ENCODE peak calls at places on chromosomes 7 and 10, in nine cellular contexts. One of them, this sample, is unnamed.

GRCh38 chr10:68137174-68137573 is 27.9 kb downstream of the MYPN start:
- DNase-seq in iris pigment epithelial cell: peak; percentile 56
- DNase-seq in CMK: no peak
- DNase-seq in psoas muscle: no peak
- DNase-seq in transverse colon: no peak
- DNase-seq in esophagus squamous epithelium: no peak
- DNase-seq in pons: no peak
- DNase-seq in A172: peak; percentile 38
- DNase-seq in HT1080: no peak
- DNase-seq in this sample: peak; percentile 61

GRCh38 chr7:156437021-156437614 is 203.5 kb upstream of the RNF32 start:
- DNase-seq in iris pigment epithelial cell: no peak
- DNase-seq in CMK: no peak
- DNase-seq in psoas muscle: no peak
- DNase-seq in transverse colon: no peak
- DNase-seq in esophagus squamous epithelium: no peak
- DNase-seq in pons: no peak
- DNase-seq in A172: no peak
- DNase-seq in HT1080: no peak
- DNase-seq in this sample: no peak

GRCh38 chr7:144824360-144824759 is 11.5 kb downstream of the TPK1 start:
- DNase-seq in iris pigment epithelial cell: peak; percentile 86
- DNase-seq in CMK: no peak
- DNase-seq in psoas muscle: no peak
- DNase-seq in transverse colon: no peak
- DNase-seq in esophagus squamous epithelium: no peak
- DNase-seq in pons: no peak
- DNase-seq in A172: peak; percentile 76
- DNase-seq in HT1080: peak; percentile 71
- DNase-seq in this sample: peak; percentile 77

GRCh38 chr7:87216701-87217508 is 2.6 kb downstream of the TMEM243 start:
- DNase-seq in iris pigment epithelial cell: no peak
- DNase-seq in CMK: no peak
- DNase-seq in psoas muscle: no peak
- DNase-seq in transverse colon: peak; percentile 42
- DNase-seq in esophagus squamous epithelium: no peak
- DNase-seq in pons: peak; percentile 54
- DNase-seq in A172: no peak
- DNase-seq in HT1080: no peak
- DNase-seq in this sample: no peak

GRCh38 chr7:48109848-48110663 is 21.0 kb downstream of the UPP1 start:
- DNase-seq in iris pigment epithelial cell: no peak
- DNase-seq in CMK: peak; percentile 11
- DNase-seq in psoas muscle: peak; percentile 83
- DNase-seq in transverse colon: peak; percentile 91
- DNase-seq in esophagus squamous epithelium: peak; percentile 32
- DNase-seq in pons: peak; percentile 46
- DNase-seq in A172: peak; percentile 77
- DNase-seq in HT1080: peak; percentile 43
- DNase-seq in this sample: peak; percentile 12

GRCh38 chr7:25754751-25755150 is 397.2 kb upstream of the NFE2L3 start:
- DNase-seq in iris pigment epithelial cell: no peak
- DNase-seq in CMK: no peak
- DNase-seq in psoas muscle: no peak
- DNase-seq in transverse colon: no peak
- DNase-seq in esophagus squamous epithelium: no peak
- DNase-seq in pons: no peak
- DNase-seq in A172: no peak
- DNase-seq in HT1080: no peak
- DNase-seq in this sample: no peak

GRCh38 chr10:79445217-79445707 is at the start of gene ZCCHC24:
- DNase-seq in iris pigment epithelial cell: peak; percentile 45
- DNase-seq in CMK: no peak
- DNase-seq in psoas muscle: peak; percentile 84
- DNase-seq in transverse colon: peak; percentile 58
- DNase-seq in esophagus squamous epithelium: no peak
- DNase-seq in pons: no peak
- DNase-seq in A172: peak; percentile 41
- DNase-seq in HT1080: peak; percentile 38
- DNase-seq in this sample: no peak

GRCh38 chr7:105391429-105391828 is 2.7 kb upstream of the SRPK2 start:
- DNase-seq in iris pigment epithelial cell: no peak
- DNase-seq in CMK: no peak
- DNase-seq in psoas muscle: no peak
- DNase-seq in transverse colon: no peak
- DNase-seq in esophagus squamous epithelium: no peak
- DNase-seq in pons: no peak
- DNase-seq in A172: no peak
- DNase-seq in HT1080: no peak
- DNase-seq in this sample: no peak

GRCh38 chr7:150919160-150919559 is 59.0 kb downstream of the KCNH2 start:
- DNase-seq in iris pigment epithelial cell: no peak
- DNase-seq in CMK: no peak
- DNase-seq in psoas muscle: no peak
- DNase-seq in transverse colon: no peak
- DNase-seq in esophagus squamous epithelium: no peak
- DNase-seq in pons: no peak
- DNase-seq in A172: no peak
- DNase-seq in HT1080: no peak
- DNase-seq in this sample: no peak

GRCh38 chr7:29146888-29147609 is 712 bp upstream of the CPVL start:
- DNase-seq in iris pigment epithelial cell: no peak
- DNase-seq in CMK: no peak
- DNase-seq in psoas muscle: peak; percentile 83
- DNase-seq in transverse colon: peak; percentile 20
- DNase-seq in esophagus squamous epithelium: no peak
- DNase-seq in pons: no peak
- DNase-seq in A172: peak; percentile 14
- DNase-seq in HT1080: no peak
- DNase-seq in this sample: no peak

GRCh38 chr10:13120786-13121499 is 21.0 kb downstream of the OPTN start:
- DNase-seq in iris pigment epithelial cell: no peak
- DNase-seq in CMK: no peak
- DNase-seq in psoas muscle: no peak
- DNase-seq in transverse colon: no peak
- DNase-seq in esophagus squamous epithelium: no peak
- DNase-seq in pons: no peak
- DNase-seq in A172: no peak
- DNase-seq in HT1080: no peak
- DNase-seq in this sample: peak; percentile 60

GRCh38 chr10:72336259-72337038 is 18.3 kb downstream of the DNAJB12 start:
- DNase-seq in iris pigment epithelial cell: peak; percentile 49
- DNase-seq in CMK: no peak
- DNase-seq in psoas muscle: no peak
- DNase-seq in transverse colon: no peak
- DNase-seq in esophagus squamous epithelium: no peak
- DNase-seq in pons: no peak
- DNase-seq in A172: no peak
- DNase-seq in HT1080: no peak
- DNase-seq in this sample: no peak

GRCh38 chr10:119131512-119132240 is 27.8 kb downstream of the DENND10 start:
- DNase-seq in iris pigment epithelial cell: peak; percentile 69
- DNase-seq in CMK: no peak
- DNase-seq in psoas muscle: no peak
- DNase-seq in transverse colon: no peak
- DNase-seq in esophagus squamous epithelium: no peak
- DNase-seq in pons: peak; percentile 69
- DNase-seq in A172: peak; percentile 67
- DNase-seq in HT1080: peak; percentile 42
- DNase-seq in this sample: peak; percentile 30

GRCh38 chr10:110691139-110691538 is 47.0 kb downstream of the RBM20 start:
- DNase-seq in iris pigment epithelial cell: no peak
- DNase-seq in CMK: no peak
- DNase-seq in psoas muscle: no peak
- DNase-seq in transverse colon: no peak
- DNase-seq in esophagus squamous epithelium: no peak
- DNase-seq in pons: no peak
- DNase-seq in A172: no peak
- DNase-seq in HT1080: no peak
- DNase-seq in this sample: no peak

GRCh38 chr7:44145969-44146897 is 5.1 kb upstream of the MYL7 start:
- DNase-seq in iris pigment epithelial cell: peak; percentile 20
- DNase-seq in CMK: peak; percentile 11
- DNase-seq in psoas muscle: peak; percentile 84
- DNase-seq in transverse colon: peak; percentile 90
- DNase-seq in esophagus squamous epithelium: no peak
- DNase-seq in pons: peak; percentile 23
- DNase-seq in A172: no peak
- DNase-seq in HT1080: no peak
- DNase-seq in this sample: peak; percentile 58

GRCh38 chr7:43824963-43825362 is 44.4 kb downstream of the MRPS24 start:
- DNase-seq in iris pigment epithelial cell: no peak
- DNase-seq in CMK: no peak
- DNase-seq in psoas muscle: no peak
- DNase-seq in transverse colon: no peak
- DNase-seq in esophagus squamous epithelium: no peak
- DNase-seq in pons: no peak
- DNase-seq in A172: no peak
- DNase-seq in HT1080: no peak
- DNase-seq in this sample: no peak

GRCh38 chr7:27605689-27606269 is 56.9 kb downstream of the HIBADH start:
- DNase-seq in iris pigment epithelial cell: peak; percentile 54
- DNase-seq in CMK: no peak
- DNase-seq in psoas muscle: no peak
- DNase-seq in transverse colon: no peak
- DNase-seq in esophagus squamous epithelium: no peak
- DNase-seq in pons: peak; percentile 11
- DNase-seq in A172: peak; percentile 72
- DNase-seq in HT1080: peak; percentile 68
- DNase-seq in this sample: peak; percentile 19

GRCh38 chr10:46555713-46556514 is 544 bp downstream of the GPRIN2 start:
- DNase-seq in iris pigment epithelial cell: no peak
- DNase-seq in CMK: no peak
- DNase-seq in psoas muscle: peak; percentile 53
- DNase-seq in transverse colon: peak; percentile 55
- DNase-seq in esophagus squamous epithelium: no peak
- DNase-seq in pons: no peak
- DNase-seq in A172: no peak
- DNase-seq in HT1080: no peak
- DNase-seq in this sample: no peak

GRCh38 chr7:77727936-77728701 is 31.9 kb downstream of the RSBN1L start:
- DNase-seq in iris pigment epithelial cell: peak; percentile 60
- DNase-seq in CMK: no peak
- DNase-seq in psoas muscle: no peak
- DNase-seq in transverse colon: no peak
- DNase-seq in esophagus squamous epithelium: no peak
- DNase-seq in pons: peak; percentile 30
- DNase-seq in A172: peak; percentile 63
- DNase-seq in HT1080: no peak
- DNase-seq in this sample: peak; percentile 51

GRCh38 chr10:128297709-128298457 is 171.7 kb upstream of the MKI67 start:
- DNase-seq in iris pigment epithelial cell: no peak
- DNase-seq in CMK: no peak
- DNase-seq in psoas muscle: no peak
- DNase-seq in transverse colon: no peak
- DNase-seq in esophagus squamous epithelium: no peak
- DNase-seq in pons: no peak
- DNase-seq in A172: no peak
- DNase-seq in HT1080: no peak
- DNase-seq in this sample: no peak

GRCh38 chr7:130959743-130960207 is 225.8 kb upstream of the KLF14 start:
- DNase-seq in iris pigment epithelial cell: peak; percentile 82
- DNase-seq in CMK: no peak
- DNase-seq in psoas muscle: no peak
- DNase-seq in transverse colon: no peak
- DNase-seq in esophagus squamous epithelium: no peak
- DNase-seq in pons: no peak
- DNase-seq in A172: peak; percentile 71
- DNase-seq in HT1080: peak; percentile 90
- DNase-seq in this sample: peak; percentile 70

GRCh38 chr7:46755120-46756034 is 826.5 kb downstream of the TNS3 start:
- DNase-seq in iris pigment epithelial cell: no peak
- DNase-seq in CMK: no peak
- DNase-seq in psoas muscle: no peak
- DNase-seq in transverse colon: no peak
- DNase-seq in esophagus squamous epithelium: no peak
- DNase-seq in pons: no peak
- DNase-seq in A172: no peak
- DNase-seq in HT1080: peak; percentile 39
- DNase-seq in this sample: no peak

GRCh38 chr7:77537595-77538185 is 595 bp downstream of the PTPN12 start:
- DNase-seq in iris pigment epithelial cell: no peak
- DNase-seq in CMK: no peak
- DNase-seq in psoas muscle: peak; percentile 64
- DNase-seq in transverse colon: peak; percentile 47
- DNase-seq in esophagus squamous epithelium: no peak
- DNase-seq in pons: no peak
- DNase-seq in A172: no peak
- DNase-seq in HT1080: peak; percentile 39
- DNase-seq in this sample: peak; percentile 11

GRCh38 chr7:106243893-106244292 is 40.9 kb downstream of the NAMPT start:
- DNase-seq in iris pigment epithelial cell: peak; percentile 58
- DNase-seq in CMK: no peak
- DNase-seq in psoas muscle: no peak
- DNase-seq in transverse colon: no peak
- DNase-seq in esophagus squamous epithelium: no peak
- DNase-seq in pons: no peak
- DNase-seq in A172: peak; percentile 40
- DNase-seq in HT1080: no peak
- DNase-seq in this sample: no peak

GRCh38 chr10:74831518-74832120 is 5.2 kb downstream of the KAT6B start:
- DNase-seq in iris pigment epithelial cell: no peak
- DNase-seq in CMK: no peak
- DNase-seq in psoas muscle: no peak
- DNase-seq in transverse colon: no peak
- DNase-seq in esophagus squamous epithelium: no peak
- DNase-seq in pons: no peak
- DNase-seq in A172: no peak
- DNase-seq in HT1080: no peak
- DNase-seq in this sample: no peak

GRCh38 chr10:33106767-33107166 is 148.7 kb upstream of the ITGB1 start:
- DNase-seq in iris pigment epithelial cell: no peak
- DNase-seq in CMK: no peak
- DNase-seq in psoas muscle: no peak
- DNase-seq in transverse colon: no peak
- DNase-seq in esophagus squamous epithelium: no peak
- DNase-seq in pons: no peak
- DNase-seq in A172: no peak
- DNase-seq in HT1080: no peak
- DNase-seq in this sample: no peak

GRCh38 chr10:83373659-83374058 is 765.6 kb upstream of the GHITM start:
- DNase-seq in iris pigment epithelial cell: peak; percentile 2
- DNase-seq in CMK: peak; percentile 9
- DNase-seq in psoas muscle: no peak
- DNase-seq in transverse colon: no peak
- DNase-seq in esophagus squamous epithelium: no peak
- DNase-seq in pons: peak; percentile 34
- DNase-seq in A172: peak; percentile 42
- DNase-seq in HT1080: peak; percentile 55
- DNase-seq in this sample: no peak

GRCh38 chr7:102273749-102274712 is 12.6 kb upstream of the SH2B2 start:
- DNase-seq in iris pigment epithelial cell: peak; percentile 91
- DNase-seq in CMK: no peak
- DNase-seq in psoas muscle: no peak
- DNase-seq in transverse colon: peak; percentile 87
- DNase-seq in esophagus squamous epithelium: no peak
- DNase-seq in pons: no peak
- DNase-seq in A172: peak; percentile 76
- DNase-seq in HT1080: peak; percentile 77
- DNase-seq in this sample: no peak

GRCh38 chr10:26274391-26274790 is 57.8 kb downstream of the GAD2 start:
- DNase-seq in iris pigment epithelial cell: no peak
- DNase-seq in CMK: no peak
- DNase-seq in psoas muscle: no peak
- DNase-seq in transverse colon: no peak
- DNase-seq in esophagus squamous epithelium: no peak
- DNase-seq in pons: peak; percentile 63
- DNase-seq in A172: no peak
- DNase-seq in HT1080: no peak
- DNase-seq in this sample: no peak

GRCh38 chr10:944034-944831 is 12.7 kb upstream of the LARP4B start:
- DNase-seq in iris pigment epithelial cell: peak; percentile 60
- DNase-seq in CMK: no peak
- DNase-seq in psoas muscle: peak; percentile 79
- DNase-seq in transverse colon: peak; percentile 53
- DNase-seq in esophagus squamous epithelium: no peak
- DNase-seq in pons: peak; percentile 44
- DNase-seq in A172: peak; percentile 39
- DNase-seq in HT1080: peak; percentile 50
- DNase-seq in this sample: peak; percentile 82

GRCh38 chr7:109873296-109873695 is 1217.6 kb upstream of the LRRN3 start:
- DNase-seq in iris pigment epithelial cell: no peak
- DNase-seq in CMK: no peak
- DNase-seq in psoas muscle: no peak
- DNase-seq in transverse colon: peak; percentile 52
- DNase-seq in esophagus squamous epithelium: no peak
- DNase-seq in pons: no peak
- DNase-seq in A172: no peak
- DNase-seq in HT1080: no peak
- DNase-seq in this sample: no peak